ENCODE peak calls at places on chromosomes 6 and 20, in ten cellular contexts. N, F, L, O, Z, D, G, K, E and X are unnamed samples.
A peak's percentile ranks its signal among the peaks of the same experiment; 100 is the strongest.

GRCh38 chr6:41560440-41561192 is 14.4 kb downstream of the FOXP4 start:
- DNase-seq in N (peak; percentile 80), F (peak; percentile 79), L (no peak), O (peak; percentile 79), Z (no peak), D (peak; percentile 67), G (no peak), K (peak; percentile 87), E (peak; percentile 92), X (peak; percentile 93)

GRCh38 chr6:156886409-156886808 is 109.2 kb downstream of the ARID1B start:
- DNase-seq in N (no peak), F (no peak), L (no peak), O (no peak), Z (no peak), D (no peak), G (no peak), K (no peak), E (no peak), X (no peak)

GRCh38 chr20:63461364-63461763 is 11.1 kb downstream of the KCNQ2 start:
- DNase-seq in N (peak; percentile 20), F (peak; percentile 72), L (no peak), O (no peak), Z (no peak), D (no peak), G (no peak), K (no peak), E (no peak), X (no peak)

GRCh38 chr6:108622601-108623335 is 62.1 kb downstream of the FOXO3 start:
- DNase-seq in N (no peak), F (no peak), L (peak; percentile 82), O (no peak), Z (no peak), D (no peak), G (peak; percentile 82), K (no peak), E (no peak), X (no peak)

GRCh38 chr20:63641146-63641791 is 12.0 kb downstream of the STMN3 start:
- DNase-seq in N (peak; percentile 58), F (no peak), L (no peak), O (peak; percentile 56), Z (no peak), D (peak; percentile 37), G (peak; percentile 52), K (peak; percentile 27), E (peak; percentile 37), X (peak; percentile 25)

GRCh38 chr20:31713312-31714049 is 9.2 kb downstream of the BCL2L1 start:
- DNase-seq in N (no peak), F (no peak), L (peak; percentile 91), O (no peak), Z (no peak), D (no peak), G (peak; percentile 98), K (no peak), E (no peak), X (no peak)

GRCh38 chr20:31516651-31517050 is 2.4 kb downstream of the HM13 start:
- DNase-seq in N (no peak), F (no peak), L (no peak), O (peak; percentile 16), Z (no peak), D (no peak), G (no peak), K (no peak), E (no peak), X (no peak)

GRCh38 chr6:113558966-113559365 is 298.2 kb upstream of the MARCKS start:
- DNase-seq in N (no peak), F (no peak), L (peak; percentile 46), O (no peak), Z (no peak), D (no peak), G (peak; percentile 85), K (no peak), E (no peak), X (no peak)

GRCh38 chr6:102895683-102896082 is 1502.2 kb downstream of the GRIK2 start:
- DNase-seq in N (no peak), F (no peak), L (no peak), O (no peak), Z (no peak), D (no peak), G (no peak), K (no peak), E (no peak), X (no peak)

GRCh38 chr6:35498407-35499045 is 1.6 kb upstream of the TEAD3 start:
- DNase-seq in N (no peak), F (peak; percentile 37), L (no peak), O (no peak), Z (no peak), D (no peak), G (no peak), K (no peak), E (no peak), X (no peak)

GRCh38 chr20:49380245-49380875 is 102.1 kb downstream of the KCNB1 start:
- DNase-seq in N (no peak), F (peak; percentile 71), L (no peak), O (no peak), Z (no peak), D (no peak), G (no peak), K (no peak), E (no peak), X (no peak)

GRCh38 chr20:25533920-25534700 is 51.2 kb downstream of the NINL start:
- DNase-seq in N (no peak), F (no peak), L (no peak), O (no peak), Z (no peak), D (no peak), G (no peak), K (no peak), E (no peak), X (no peak)

GRCh38 chr20:55533601-55534000 is 471.7 kb downstream of the CBLN4 start:
- DNase-seq in N (no peak), F (no peak), L (no peak), O (no peak), Z (no peak), D (no peak), G (no peak), K (no peak), E (no peak), X (no peak)

GRCh38 chr6:105608711-105609374 is 206.0 kb upstream of the PREP start:
- DNase-seq in N (no peak), F (no peak), L (peak; percentile 86), O (no peak), Z (no peak), D (no peak), G (peak; percentile 99), K (no peak), E (no peak), X (no peak)